ENCODE peak calls at places on chromosomes 2 and 18, in four cellular contexts. N, H, C and B are unnamed samples.

GRCh38 chr18:61085751-61086150 is 247.5 kb upstream of the CDH20 start:
- DNase-seq in H (no peak), C (no peak), N (no peak), B (no peak)

GRCh38 chr2:18454692-18455255 is 105.7 kb downstream of the RDH14 start:
- DNase-seq in C (no peak), H (no peak), N (no peak), B (no peak)

GRCh38 chr2:11688222-11689069 is 18.5 kb upstream of the NTSR2 start:
- DNase-seq in H (peak), N (peak), C (peak), B (peak)

GRCh38 chr2:69113627-69114026 is 100.6 kb downstream of the ANTXR1 start:
- DNase-seq in C (no peak), N (no peak), H (no peak), B (no peak)

GRCh38 chr2:39061280-39061679 is 59.6 kb downstream of the SOS1 start:
- DNase-seq in C (no peak), N (no peak), H (no peak), B (no peak)

GRCh38 chr2:241882090-241882625 is 12.6 kb downstream of the RTP5 start:
- DNase-seq in N (peak), C (no peak), H (no peak), B (no peak)

GRCh38 chr2:153519260-153519875 is 40.8 kb upstream of the RPRM start:
- DNase-seq in N (peak), C (peak), H (peak), B (peak)

GRCh38 chr18:5451130-5451529 is 92.7 kb downstream of the EPB41L3 start:
- DNase-seq in C (no peak), H (no peak), N (no peak), B (no peak)

GRCh38 chr2:80706541-80706940 is 402.0 kb upstream of the LRRTM1 start:
- DNase-seq in H (no peak), N (no peak), C (no peak), B (no peak)

GRCh38 chr2:30404354-30405265 is 42.4 kb upstream of the LCLAT1 start:
- DNase-seq in N (no peak), H (no peak), C (no peak), B (no peak)
- TF ChIP-seq NR3C1 in N (no peak), H (no peak), C (no peak), B (no peak)

GRCh38 chr2:158716091-158716815 is 78.9 kb upstream of the DAPL1 start:
- DNase-seq in C (no peak), N (no peak), H (peak), B (no peak)

GRCh38 chr2:158717366-158718195 is 77.5 kb upstream of the DAPL1 start:
- DNase-seq in N (no peak), H (no peak), C (no peak), B (no peak)

GRCh38 chr2:158718196-158718585 is 76.9 kb upstream of the DAPL1 start:
- DNase-seq in N (no peak), C (no peak), H (no peak), B (no peak)

GRCh38 chr2:158715352-158715751 is 79.8 kb upstream of the DAPL1 start:
- DNase-seq in H (no peak), C (no peak), N (no peak), B (no peak)

DNA sequence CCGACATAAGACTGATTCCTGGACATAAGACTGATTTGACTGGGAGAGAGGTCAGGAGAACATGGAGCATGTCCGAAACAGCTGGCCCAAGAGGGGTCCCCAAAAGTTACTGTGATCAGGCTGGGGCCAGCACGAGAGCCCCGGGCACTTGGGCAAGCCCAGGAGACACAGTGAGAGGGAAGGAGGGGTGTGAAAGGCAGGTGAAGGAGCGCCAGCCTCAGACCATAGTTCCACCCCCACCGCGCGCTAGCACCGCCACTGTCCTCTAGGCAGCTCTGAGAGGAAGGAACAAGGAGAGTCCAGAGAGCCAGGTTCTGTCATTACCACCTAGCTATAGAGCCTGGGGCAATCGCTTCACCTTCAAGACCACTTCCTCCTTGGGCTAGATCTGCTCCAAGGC is 78.2 kb upstream of the DAPL1 start:
- DNase-seq in C (no peak), N (no peak), H (no peak), B (no peak)
- TF ChIP-seq NR3C1 in C (no peak), N (no peak), H (no peak), B (no peak)

DNA sequence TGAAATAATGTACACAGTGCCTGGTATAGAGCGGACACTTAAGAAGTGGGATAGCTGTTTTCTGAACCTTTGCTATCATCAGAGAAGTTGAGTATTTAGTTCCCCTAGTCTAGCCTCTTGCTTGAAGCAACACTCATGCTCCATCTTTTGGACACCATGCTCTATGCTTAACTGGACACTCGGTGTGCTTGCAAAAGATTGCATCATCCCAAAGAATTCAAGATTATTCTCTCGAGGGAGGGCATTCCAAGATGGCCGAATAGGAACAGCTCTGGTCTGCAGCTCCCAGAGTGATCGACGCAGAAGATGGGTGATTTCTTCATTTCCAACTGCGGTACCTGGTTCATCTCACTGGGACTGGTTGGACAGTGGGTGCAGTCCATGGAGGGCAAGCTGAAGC is 143.9 kb upstream of the FSHR start:
- DNase-seq in H (no peak), N (no peak), C (no peak), B (no peak)
- TF ChIP-seq NR3C1 in H (no peak), N (no peak), C (no peak), B (no peak)

GRCh38 chr2:206520450-206520849 is 77.1 kb downstream of the ADAM23 start:
- DNase-seq in N (no peak), H (no peak), C (no peak), B (no peak)

GRCh38 chr2:206515580-206515979 is 72.2 kb downstream of the ADAM23 start:
- DNase-seq in C (no peak), N (no peak), H (no peak), B (no peak)

GRCh38 chr2:206521115-206521514 is 77.8 kb downstream of the ADAM23 start:
- DNase-seq in N (no peak), C (no peak), H (no peak), B (no peak)

GRCh38 chr2:206521612-206522011 is 78.3 kb downstream of the ADAM23 start:
- DNase-seq in N (no peak), H (no peak), C (no peak), B (no peak)

GRCh38 chr2:206518997-206519396 is 75.7 kb downstream of the ADAM23 start:
- DNase-seq in H (no peak), C (no peak), N (no peak), B (no peak)
- TF ChIP-seq NR3C1 in H (no peak), C (no peak), N (no peak), B (no peak)

GRCh38 chr2:177984739-177985138 is 87.8 kb downstream of the PDE11A start:
- DNase-seq in N (no peak), C (no peak), H (no peak), B (no peak)
- TF ChIP-seq NR3C1 in N (no peak), C (no peak), H (no peak), B (no peak)

DNA sequence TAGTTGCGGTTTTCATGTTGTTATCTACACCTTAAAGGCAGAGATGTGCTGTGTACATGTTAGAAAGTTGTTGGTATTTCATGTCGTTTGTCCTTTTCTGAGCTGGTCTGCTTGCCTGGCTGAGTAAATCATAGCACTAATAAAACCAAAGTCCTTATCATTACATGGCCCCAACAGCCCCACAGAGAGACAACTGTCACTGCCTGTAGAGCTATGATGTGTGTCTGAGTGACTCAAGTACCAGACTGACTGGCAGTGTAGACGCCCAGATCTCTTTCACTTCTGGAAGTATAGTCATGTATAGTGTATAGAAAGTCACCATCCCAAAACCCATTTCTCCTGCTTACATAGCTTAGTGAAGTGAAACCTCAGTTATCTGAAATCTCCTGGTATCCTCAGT is 4.3 kb downstream of the SOCS6 start:
- DNase-seq in H (no peak), N (peak), C (no peak), B (no peak)
- TF ChIP-seq NR3C1 in H (no peak), N (no peak), C (no peak), B (no peak)

GRCh38 chr18:67200665-67201064 is 315.9 kb downstream of the DSEL start:
- DNase-seq in C (no peak), H (no peak), N (no peak), B (no peak)

GRCh38 chr18:67194886-67195285 is 321.6 kb downstream of the DSEL start:
- DNase-seq in C (no peak), H (no peak), N (no peak), B (no peak)

DNA sequence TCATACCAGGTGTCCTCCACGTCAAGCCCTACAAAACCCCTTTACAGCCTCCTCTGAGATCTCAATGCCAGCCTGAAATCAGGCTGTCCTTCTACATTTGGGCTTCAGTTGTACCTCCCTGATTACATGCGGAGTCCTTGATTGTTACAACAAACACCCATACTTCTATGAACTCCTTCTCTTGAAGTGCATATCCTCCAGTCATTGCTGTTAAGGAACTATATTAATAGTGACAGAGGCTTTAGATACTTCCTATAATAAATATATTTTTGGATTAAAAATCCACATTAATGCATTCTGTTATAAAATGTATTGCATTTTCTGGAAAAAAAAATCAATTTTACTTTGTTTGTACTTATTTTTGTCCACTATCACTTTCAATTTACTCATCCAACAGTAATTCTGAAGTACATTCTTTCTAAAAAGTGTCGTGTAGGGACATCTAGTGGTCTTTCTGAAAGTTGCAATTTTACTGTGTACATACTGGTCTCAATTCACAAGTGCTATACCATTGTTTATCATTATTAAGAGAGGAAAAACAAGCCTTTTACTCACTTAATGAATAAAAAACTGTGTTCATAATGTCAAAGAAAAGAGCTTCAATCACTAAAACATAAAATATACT is 316.4 kb downstream of the DSEL start:
- DNase-seq in H (peak), C (no peak), N (no peak), B (peak)
- TF ChIP-seq NR3C1 in H (no peak), C (no peak), N (no peak), B (no peak)

GRCh38 chr2:235293060-235293459 is 200.8 kb upstream of the AGAP1 start:
- DNase-seq in C (no peak), N (no peak), H (no peak), B (no peak)
- TF ChIP-seq NR3C1 in C (no peak), N (no peak), H (no peak), B (no peak)